ENCODE peak calls at places on chromosome 3, in nine cellular contexts. A, B, V, O, G, K, L, D and X are unnamed samples.

GRCh38 chr3:132659000-132659369 is 624 bp downstream of the ACAD11 start:
- DNase-seq in A (no peak), B (no peak), V (no peak), O (no peak), G (no peak), K (no peak), L (no peak), D (no peak), X (no peak)

GRCh38 chr3:104755791-104756190 is 610.9 kb upstream of the ALCAM start:
- DNase-seq in A (no peak), B (no peak), V (no peak), O (no peak), G (no peak), K (no peak), L (no peak), D (no peak), X (no peak)

GRCh38 chr3:187085021-187085666 is 54.2 kb downstream of the RPL39L start:
- DNase-seq in A (no peak), B (no peak), V (no peak), O (no peak), G (no peak), K (no peak), L (no peak), D (no peak), X (no peak)

GRCh38 chr3:17158941-17159682 is 274.4 kb downstream of the PLCL2 start:
- DNase-seq in A (no peak), B (no peak), V (no peak), O (no peak), G (peak), K (no peak), L (no peak), D (no peak), X (peak)

GRCh38 chr3:133945696-133946095 is 50.0 kb upstream of the RAB6B start:
- DNase-seq in A (no peak), B (no peak), V (no peak), O (no peak), G (no peak), K (no peak), L (no peak), D (no peak), X (no peak)

GRCh38 chr3:114364806-114365205 is 71.0 kb downstream of the TIGIT start:
- DNase-seq in A (no peak), B (no peak), V (no peak), O (no peak), G (no peak), K (no peak), L (no peak), D (no peak), X (no peak)

GRCh38 chr3:29746163-29746562 is 465.3 kb downstream of the RBMS3 start:
- DNase-seq in A (no peak), B (no peak), V (no peak), O (no peak), G (no peak), K (no peak), L (no peak), D (no peak), X (no peak)

GRCh38 chr3:174440350-174440716 is 418.8 kb upstream of the NAALADL2 start:
- DNase-seq in A (peak), B (no peak), V (no peak), O (no peak), G (no peak), K (no peak), L (peak), D (no peak), X (no peak)

GRCh38 chr3:40845447-40845846 is 320.7 kb downstream of the ZNF621 start:
- DNase-seq in A (no peak), B (no peak), V (no peak), O (no peak), G (no peak), K (no peak), L (no peak), D (no peak), X (no peak)

GRCh38 chr3:69091389-69092029 is 6.8 kb downstream of the ARL6IP5 start:
- DNase-seq in A (no peak), B (no peak), V (no peak), O (no peak), G (no peak), K (no peak), L (no peak), D (no peak), X (no peak)

GRCh38 chr3:149216195-149216869 is 5.3 kb downstream of the CP start:
- DNase-seq in A (no peak), B (no peak), V (no peak), O (no peak), G (peak), K (no peak), L (no peak), D (no peak), X (no peak)

GRCh38 chr3:48408823-48409281 is 21.0 kb downstream of the PLXNB1 start:
- DNase-seq in A (no peak), B (peak), V (no peak), O (no peak), G (no peak), K (no peak), L (no peak), D (no peak), X (no peak)

GRCh38 chr3:98966434-98966833 is 64.9 kb upstream of the DCBLD2 start:
- DNase-seq in A (no peak), B (no peak), V (no peak), O (no peak), G (no peak), K (no peak), L (no peak), D (no peak), X (no peak)

GRCh38 chr3:129539201-129539600 is 3.8 kb upstream of the H1-8 start:
- DNase-seq in A (no peak), B (no peak), V (no peak), O (no peak), G (no peak), K (no peak), L (no peak), D (no peak), X (no peak)

GRCh38 chr3:19934098-19934566 is at the start of gene EFHB:
- DNase-seq in A (peak), B (peak), V (no peak), O (no peak), G (no peak), K (no peak), L (peak), D (peak), X (no peak)

GRCh38 chr3:97914390-97914789 is 57.8 kb downstream of the RIOX2 start:
- DNase-seq in A (no peak), B (no peak), V (no peak), O (no peak), G (no peak), K (no peak), L (no peak), D (no peak), X (no peak)

GRCh38 chr3:40043444-40043755 is 234.0 kb downstream of the MYRIP start:
- DNase-seq in A (no peak), B (no peak), V (no peak), O (peak), G (no peak), K (no peak), L (no peak), D (no peak), X (no peak)

GRCh38 chr3:11825271-11825670 is 21.4 kb downstream of the TAMM41 start:
- DNase-seq in A (no peak), B (no peak), V (no peak), O (no peak), G (no peak), K (no peak), L (no peak), D (no peak), X (no peak)

GRCh38 chr3:71602256-71602655 is 18.7 kb upstream of the FOXP1 start:
- DNase-seq in A (no peak), B (no peak), V (no peak), O (no peak), G (peak), K (no peak), L (no peak), D (no peak), X (no peak)

GRCh38 chr3:126782554-126782953 is 78.5 kb downstream of the CHCHD6 start:
- DNase-seq in A (no peak), B (no peak), V (peak), O (peak), G (peak), K (no peak), L (peak), D (no peak), X (no peak)

GRCh38 chr3:16090013-16090412 is 84.5 kb upstream of the GALNT15 start:
- DNase-seq in A (no peak), B (no peak), V (peak), O (peak), G (peak), K (no peak), L (peak), D (no peak), X (no peak)

GRCh38 chr3:194404365-194405140 is 5.5 kb upstream of the GP5 start:
- DNase-seq in A (peak), B (no peak), V (no peak), O (no peak), G (peak), K (peak), L (peak), D (peak), X (no peak)

GRCh38 chr3:67389176-67389575 is 265.2 kb downstream of the SUCLG2 start:
- DNase-seq in A (no peak), B (no peak), V (no peak), O (no peak), G (no peak), K (no peak), L (no peak), D (no peak), X (no peak)